ENCODE peak calls at places on chromosomes 7 and 10, in six cellular contexts. N is mucosa of gallbladder; T is NCI-H748 treated with DMSO at 0.1 percent for 48 hours; L is ecto neural progenitor cell; D is NCI-H2107; E is activated CD8-positive, alpha-beta memory T cell treated with anti-CD3 and anti-CD28 coated beads for 24 hours. H is an unnamed sample.
A peak's percentile ranks its signal among the peaks of the same experiment; 100 is the strongest.

GRCh38 chr10:45439873-45440272 is 65.9 kb downstream of the ALOX5 start:
- DNase-seq in N (no peak), T (no peak), L (no peak), D (no peak), E (no peak), H (no peak)

GRCh38 chr7:123645516-123645915 is 10.2 kb upstream of the LMOD2 start:
- DNase-seq in N (no peak), T (no peak), L (no peak), D (no peak), E (no peak), H (no peak)

GRCh38 chr7:67022501-67022900 is 25.9 kb downstream of the TYW1 start:
- DNase-seq in N (no peak), T (no peak), L (no peak), D (no peak), E (peak; percentile 4), H (no peak)

GRCh38 chr7:99270702-99271101 is 1.9 kb upstream of the MYH16 start:
- DNase-seq in N (no peak), T (no peak), L (no peak), D (no peak), E (no peak), H (peak; percentile 13)

GRCh38 chr7:33774762-33775523 is 130.4 kb upstream of the BMPER start:
- DNase-seq in N (peak; percentile 30), T (no peak), L (no peak), D (no peak), E (no peak), H (no peak)

GRCh38 chr10:15485684-15486316 is 114.7 kb upstream of the FAM171A1 start:
- DNase-seq in N (no peak), T (no peak), L (no peak), D (no peak), E (no peak), H (no peak)

GRCh38 chr7:114273218-114273617 is 141.4 kb upstream of the FOXP2 start:
- DNase-seq in N (no peak), T (no peak), L (no peak), D (no peak), E (no peak), H (no peak)

GRCh38 chr10:84540617-84541288 is 212.4 kb downstream of the CCSER2 start:
- DNase-seq in N (peak; percentile 49), T (no peak), L (peak; percentile 90), D (no peak), E (peak; percentile 89), H (peak; percentile 40)

GRCh38 chr7:131336956-131337355 is 9.3 kb downstream of the MKLN1 start:
- DNase-seq in N (no peak), T (no peak), L (no peak), D (no peak), E (no peak), H (no peak)

GRCh38 chr7:120877706-120878105 is 19.8 kb upstream of the TSPAN12 start:
- DNase-seq in N (no peak), T (no peak), L (no peak), D (no peak), E (no peak), H (no peak)

GRCh38 chr7:151013728-151014497 is 10.4 kb downstream of the ATG9B start:
- DNase-seq in N (peak; percentile 76), T (no peak), L (peak; percentile 92), D (no peak), E (peak; percentile 87), H (no peak)

GRCh38 chr10:55144001-55144400 is 343.0 kb upstream of the PCDH15 start:
- DNase-seq in N (no peak), T (no peak), L (no peak), D (no peak), E (no peak), H (no peak)

GRCh38 chr7:90879924-90880323 is 283.8 kb downstream of the CDK14 start:
- DNase-seq in N (no peak), T (no peak), L (no peak), D (no peak), E (no peak), H (no peak)

GRCh38 chr10:113718974-113719822 is 32.3 kb upstream of the PLEKHS1 start:
- DNase-seq in N (no peak), T (no peak), L (no peak), D (no peak), E (no peak), H (no peak)

GRCh38 chr7:45599851-45600706 is 25.9 kb downstream of the ADCY1 start:
- DNase-seq in N (no peak), T (no peak), L (no peak), D (no peak), E (peak; percentile 26), H (no peak)

GRCh38 chr10:101840102-101840684 is 3.4 kb downstream of the KCNIP2 start:
- DNase-seq in N (no peak), T (peak; percentile 16), L (no peak), D (no peak), E (no peak), H (no peak)

GRCh38 chr10:97640868-97641811 is 669 bp downstream of the PI4K2A start:
- DNase-seq in N (peak; percentile 15), T (no peak), L (peak; percentile 62), D (no peak), E (peak; percentile 59), H (no peak)

GRCh38 chr10:52318822-52319464 is 4.9 kb downstream of the DKK1 start:
- DNase-seq in N (no peak), T (no peak), L (no peak), D (no peak), E (no peak), H (peak; percentile 57)

GRCh38 chr7:15309891-15310290 is 251.9 kb downstream of the AGMO start:
- DNase-seq in N (no peak), T (no peak), L (no peak), D (no peak), E (no peak), H (no peak)

GRCh38 chr7:134500406-134500805 is 27.0 kb upstream of the AKR1B10 start:
- DNase-seq in N (no peak), T (no peak), L (no peak), D (no peak), E (no peak), H (no peak)

GRCh38 chr10:96746503-96746902 is 26.2 kb upstream of the PIK3AP1 start:
- DNase-seq in N (no peak), T (no peak), L (no peak), D (no peak), E (no peak), H (no peak)